ENCODE peak calls at places on chromosomes 2 and 18, in four cellular contexts. One of them, this sample, is unnamed.
A peak's percentile ranks its signal among the peaks of the same experiment; 100 is the strongest.

GRCh38 chr2:73981081-73981968 is 3.4 kb upstream of the TET3 start:
- DNase-seq in AG08396: peak; percentile 69
- DNase-seq in stimulated activated naive CD4-positive, alpha-beta T cell: peak; percentile 14
- DNase-seq in lower leg skin: no peak
- DNase-seq in this sample: peak; percentile 45

GRCh38 chr2:71393216-71393615 is 60.1 kb upstream of the DYSF start:
- DNase-seq in AG08396: no peak
- DNase-seq in stimulated activated naive CD4-positive, alpha-beta T cell: no peak
- DNase-seq in lower leg skin: no peak
- DNase-seq in this sample: no peak

GRCh38 chr2:205617905-205618304 is 64.4 kb upstream of the NRP2 start:
- DNase-seq in AG08396: no peak
- DNase-seq in stimulated activated naive CD4-positive, alpha-beta T cell: no peak
- DNase-seq in lower leg skin: no peak
- DNase-seq in this sample: no peak

GRCh38 chr2:120552800-120553471 is 182.7 kb upstream of the GLI2 start:
- DNase-seq in AG08396: peak; percentile 48
- DNase-seq in stimulated activated naive CD4-positive, alpha-beta T cell: no peak
- DNase-seq in lower leg skin: peak; percentile 75
- DNase-seq in this sample: peak; percentile 93

GRCh38 chr2:20048488-20049443 is 2.7 kb downstream of the LAPTM4A start:
- DNase-seq in AG08396: no peak
- DNase-seq in stimulated activated naive CD4-positive, alpha-beta T cell: no peak
- DNase-seq in lower leg skin: no peak
- DNase-seq in this sample: no peak

GRCh38 chr18:72673242-72673641 is 129.1 kb upstream of the CBLN2 start:
- DNase-seq in AG08396: no peak
- DNase-seq in stimulated activated naive CD4-positive, alpha-beta T cell: no peak
- DNase-seq in lower leg skin: no peak
- DNase-seq in this sample: no peak

GRCh38 chr2:224004105-224004715 is 34.9 kb downstream of the SERPINE2 start:
- DNase-seq in AG08396: no peak
- DNase-seq in stimulated activated naive CD4-positive, alpha-beta T cell: no peak
- DNase-seq in lower leg skin: no peak
- DNase-seq in this sample: no peak

GRCh38 chr2:216436369-216436768 is 24.1 kb downstream of the SMARCAL1 start:
- DNase-seq in AG08396: peak; percentile 17
- DNase-seq in stimulated activated naive CD4-positive, alpha-beta T cell: no peak
- DNase-seq in lower leg skin: no peak
- DNase-seq in this sample: no peak

GRCh38 chr18:55024568-55024967 is 65.3 kb upstream of the CCDC68 start:
- DNase-seq in AG08396: no peak
- DNase-seq in stimulated activated naive CD4-positive, alpha-beta T cell: no peak
- DNase-seq in lower leg skin: no peak
- DNase-seq in this sample: no peak